ENCODE peak calls at places on chromosomes 12 and 14, in ten cellular contexts. A, G, N, P, Z, O, Q, T, L and X are unnamed samples.
A peak's percentile ranks its signal among the peaks of the same experiment; 100 is the strongest.

GRCh38 chr14:71803539-71804260 is 128.5 kb upstream of the RGS6 start:
- DNase-seq in A (no peak), G (no peak), N (no peak), P (no peak), Z (no peak), O (no peak), Q (peak; percentile 92), T (no peak), L (no peak), X (peak; percentile 54)

GRCh38 chr12:103556890-103557667 is 30.0 kb upstream of the STAB2 start:
- DNase-seq in A (peak; percentile 48), G (peak; percentile 60), N (no peak), P (no peak), Z (no peak), O (no peak), Q (no peak), T (peak; percentile 74), L (no peak), X (no peak)

GRCh38 chr12:108356902-108357806 is 18.0 kb upstream of the CMKLR1 start:
- DNase-seq in A (no peak), G (no peak), N (no peak), P (no peak), Z (no peak), O (no peak), Q (no peak), T (no peak), L (no peak), X (no peak)

GRCh38 chr12:52506858-52507715 is 13.1 kb downstream of the KRT5 start:
- DNase-seq in A (no peak), G (no peak), N (peak; percentile 69), P (no peak), Z (no peak), O (no peak), Q (peak; percentile 72), T (no peak), L (no peak), X (peak; percentile 69)

GRCh38 chr14:61589691-61590521 is 105.4 kb upstream of the HIF1A start:
- DNase-seq in A (no peak), G (no peak), N (no peak), P (no peak), Z (no peak), O (no peak), Q (no peak), T (no peak), L (no peak), X (no peak)

GRCh38 chr12:124392271-124392990 is 97.5 kb downstream of the RFLNA start:
- DNase-seq in A (no peak), G (peak; percentile 51), N (peak; percentile 24), P (no peak), Z (peak; percentile 63), O (peak; percentile 71), Q (no peak), T (no peak), L (no peak), X (no peak)

GRCh38 chr14:102905116-102906108 is 17.1 kb upstream of the AMN start:
- DNase-seq in A (no peak), G (no peak), N (no peak), P (no peak), Z (no peak), O (no peak), Q (no peak), T (no peak), L (no peak), X (no peak)

GRCh38 chr12:48903982-48904411 is 21.3 kb downstream of the FKBP11 start:
- DNase-seq in A (peak; percentile 66), G (peak; percentile 58), N (peak; percentile 95), P (peak; percentile 79), Z (peak; percentile 60), O (peak; percentile 76), Q (no peak), T (peak; percentile 84), L (no peak), X (peak; percentile 64)

GRCh38 chr12:27497446-27497845 is 26.6 kb upstream of the PPFIBP1 start:
- DNase-seq in A (no peak), G (no peak), N (no peak), P (no peak), Z (no peak), O (no peak), Q (no peak), T (no peak), L (no peak), X (no peak)

GRCh38 chr12:43893670-43894069 is 57.8 kb downstream of the TMEM117 start:
- DNase-seq in A (no peak), G (no peak), N (no peak), P (no peak), Z (no peak), O (no peak), Q (peak; percentile 62), T (no peak), L (no peak), X (no peak)

GRCh38 chr14:21072102-21072501 is 2.0 kb downstream of the ARHGEF40 start:
- DNase-seq in A (peak; percentile 59), G (peak; percentile 64), N (no peak), P (no peak), Z (no peak), O (no peak), Q (no peak), T (no peak), L (no peak), X (no peak)

GRCh38 chr14:75711796-75712211 is 50.8 kb downstream of the TTLL5 start:
- DNase-seq in A (no peak), G (peak; percentile 56), N (peak; percentile 62), P (peak; percentile 72), Z (peak; percentile 76), O (peak; percentile 64), Q (peak; percentile 96), T (peak; percentile 80), L (peak; percentile 53), X (peak; percentile 89)

GRCh38 chr12:124289634-124290600 is 5.0 kb upstream of the RFLNA start:
- DNase-seq in A (no peak), G (no peak), N (no peak), P (no peak), Z (peak; percentile 53), O (peak; percentile 44), Q (no peak), T (peak; percentile 63), L (no peak), X (no peak)

GRCh38 chr14:60775296-60775695 is 40.7 kb downstream of the MNAT1 start:
- DNase-seq in A (no peak), G (no peak), N (no peak), P (no peak), Z (no peak), O (no peak), Q (peak; percentile 93), T (no peak), L (no peak), X (peak; percentile 72)

GRCh38 chr12:68912916-68913315 is 20.1 kb downstream of the CPM start:
- DNase-seq in A (no peak), G (no peak), N (no peak), P (no peak), Z (no peak), O (no peak), Q (no peak), T (no peak), L (no peak), X (no peak)
- TF ChIP-seq CTCF in A (no peak), G (no peak), N (no peak), P (no peak), Z (no peak), O (no peak), Q (no peak), T (no peak), L (no peak), X (peak; percentile 14)

DNA sequence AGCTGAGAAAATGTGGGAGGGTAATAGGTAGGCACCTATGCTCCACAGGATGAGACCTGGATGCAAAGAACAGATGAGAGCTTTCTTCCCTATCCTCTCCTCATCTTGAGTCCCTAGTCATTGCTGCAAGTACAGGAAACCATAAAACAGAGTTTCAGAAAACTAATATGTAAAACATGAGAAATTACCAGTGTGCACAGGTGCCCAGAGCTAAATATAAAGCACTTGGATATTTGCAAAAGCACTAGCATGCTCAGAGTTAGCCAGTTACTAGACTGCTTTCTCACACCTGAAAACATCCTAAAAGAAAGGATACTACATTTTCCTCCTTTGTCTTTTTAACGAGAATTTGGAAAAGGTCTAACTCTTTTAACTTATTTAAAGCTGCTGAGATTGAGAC is 324.3 kb downstream of the DAD1 start:
- DNase-seq in A (no peak), G (no peak), N (no peak), P (no peak), Z (no peak), O (no peak), Q (no peak), T (no peak), L (no peak), X (no peak)
- H3K4me1 ChIP-seq in A (no peaks in the 10 kb centered on the region), G (peaks cover 8% of the 10 kb centered on the region), N (no peaks in the 10 kb centered on the region), P (no peaks in the 10 kb centered on the region), Z (no peaks in the 10 kb centered on the region), O (no peaks in the 10 kb centered on the region), Q (peaks cover 73% of the 10 kb centered on the region), T (no peaks in the 10 kb centered on the region), L (no peaks in the 10 kb centered on the region), X (peaks cover 31% of the 10 kb centered on the region)

DNA sequence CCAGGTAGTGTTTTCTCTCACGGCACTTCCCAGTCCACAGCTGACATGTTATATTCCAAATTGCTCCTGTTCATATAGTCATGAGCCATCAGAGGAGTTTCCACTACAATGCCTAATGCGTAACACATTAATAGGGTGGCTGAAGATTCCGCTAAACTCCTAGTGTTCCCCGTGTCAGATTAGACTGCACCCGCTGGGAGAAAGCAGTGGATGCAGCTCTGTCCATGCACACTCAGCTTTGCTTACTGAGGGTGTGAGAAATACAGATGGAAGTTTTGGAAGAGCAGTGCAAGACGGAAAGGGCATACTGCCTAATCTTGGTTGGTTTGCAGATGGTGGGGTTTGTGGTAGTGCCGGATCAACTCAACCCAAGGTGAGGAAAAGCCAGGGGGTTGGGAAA is 5.6 kb downstream of the PPP1R3E start:
- DNase-seq in A (no peak), G (no peak), N (no peak), P (no peak), Z (no peak), O (no peak), Q (no peak), T (no peak), L (no peak), X (no peak)
- H3K27ac ChIP-seq in A (peak overlapping the region; percentile 30), G (no peak overlapping the region), N (no peak overlapping the region), P (no peak overlapping the region), Z (no peak overlapping the region), O (no peak overlapping the region), Q (no peak overlapping the region), T (no peak overlapping the region), L (peak overlapping the region; percentile 23), X (no peak overlapping the region)

GRCh38 chr14:104844306-104845032 is 20.6 kb upstream of the CEP170B start:
- DNase-seq in A (no peak), G (no peak), N (no peak), P (no peak), Z (no peak), O (no peak), Q (peak; percentile 28), T (peak; percentile 61), L (no peak), X (no peak)
- TF ChIP-seq CTCF in A (no peak), G (no peak), N (no peak), P (no peak), Z (no peak), O (no peak), Q (no peak), T (no peak), L (no peak), X (no peak)